ENCODE peak calls at places on chromosomes 5 and 9, in seven cellular contexts. B is epithelial cell of esophagus, R is heart right ventricle, M is choroid plexus epithelial cell, H is Calu3, D is upper lobe of right lung, Z is omental fat pad. A is an unnamed sample.
A peak's percentile ranks its signal among the peaks of the same experiment; 100 is the strongest.

GRCh38 chr5:147519380-147519779 is 9.5 kb upstream of the DPYSL3 start:
- DNase-seq in B (no peak), R (no peak), M (no peak), H (no peak), D (no peak), Z (no peak), A (no peak)

GRCh38 chr9:113556877-113557593 is 93.5 kb downstream of the RGS3 start:
- DNase-seq in B (peak; percentile 27), R (no peak), M (no peak), H (no peak), D (no peak), Z (peak; percentile 13), A (no peak)

GRCh38 chr9:35285731-35286130 is 123.9 kb downstream of the UNC13B start:
- DNase-seq in B (no peak), R (no peak), M (peak; percentile 54), H (no peak), D (no peak), Z (no peak), A (no peak)

GRCh38 chr9:25542319-25542718 is 135.9 kb downstream of the TUSC1 start:
- DNase-seq in B (no peak), R (no peak), M (no peak), H (no peak), D (no peak), Z (no peak), A (no peak)

GRCh38 chr9:137316012-137316981 is 14.2 kb upstream of the NRARP start:
- DNase-seq in B (peak; percentile 76), R (peak; percentile 77), M (no peak), H (peak; percentile 60), D (peak; percentile 70), Z (peak; percentile 23), A (peak; percentile 94)

GRCh38 chr9:20292002-20292401 is 330.3 kb downstream of the MLLT3 start:
- DNase-seq in B (peak; percentile 34), R (no peak), M (peak; percentile 46), H (no peak), D (no peak), Z (no peak), A (no peak)

GRCh38 chr5:59095480-59095879 is 512.6 kb downstream of the RAB3C start:
- DNase-seq in B (peak; percentile 10), R (no peak), M (peak; percentile 85), H (no peak), D (no peak), Z (no peak), A (no peak)

GRCh38 chr5:78243639-78244038 is 50.9 kb downstream of the AP3B1 start:
- DNase-seq in B (no peak), R (no peak), M (peak; percentile 67), H (no peak), D (no peak), Z (no peak), A (no peak)

GRCh38 chr9:91905958-91906585 is 44.0 kb downstream of the ROR2 start:
- DNase-seq in B (no peak), R (peak; percentile 8), M (no peak), H (peak; percentile 6), D (no peak), Z (no peak), A (peak; percentile 54)

GRCh38 chr5:119071573-119071874 is 637 bp downstream of the DMXL1 start:
- DNase-seq in B (no peak), R (no peak), M (peak; percentile 13), H (no peak), D (no peak), Z (no peak), A (no peak)

GRCh38 chr5:150081541-150082283 is 4.6 kb downstream of the CSF1R start:
- DNase-seq in B (no peak), R (peak; percentile 72), M (no peak), H (no peak), D (peak; percentile 91), Z (no peak), A (peak; percentile 85)

GRCh38 chr5:119323630-119324000 is 32.2 kb upstream of the TNFAIP8 start:
- DNase-seq in B (peak; percentile 95), R (no peak), M (peak; percentile 58), H (no peak), D (no peak), Z (no peak), A (no peak)

GRCh38 chr9:113269355-113269754 is 6.0 kb downstream of the CDC26 start:
- DNase-seq in B (no peak), R (no peak), M (no peak), H (no peak), D (no peak), Z (no peak), A (no peak)

GRCh38 chr5:148998174-148998797 is 64.6 kb downstream of the SH3TC2 start:
- DNase-seq in B (peak; percentile 86), R (peak; percentile 49), M (peak; percentile 82), H (peak; percentile 76), D (no peak), Z (no peak), A (peak; percentile 33)

GRCh38 chr5:27434335-27434734 is 395.9 kb upstream of the CDH9 start:
- DNase-seq in B (peak; percentile 77), R (no peak), M (no peak), H (no peak), D (no peak), Z (no peak), A (no peak)

GRCh38 chr5:149348463-149348862 is 3.2 kb downstream of the GRPEL2 start:
- DNase-seq in B (no peak), R (no peak), M (no peak), H (no peak), D (no peak), Z (no peak), A (no peak)

GRCh38 chr9:95954940-95955339 is 79.4 kb downstream of the ERCC6L2 start:
- DNase-seq in B (no peak), R (no peak), M (no peak), H (no peak), D (no peak), Z (no peak), A (no peak)

GRCh38 chr5:125235995-125236394 is 489.6 kb upstream of the ZNF608 start:
- DNase-seq in B (no peak), R (no peak), M (no peak), H (no peak), D (no peak), Z (no peak), A (no peak)

GRCh38 chr9:83937861-83938455 is 16.7 kb upstream of the KIF27 start:
- DNase-seq in B (peak; percentile 76), R (peak; percentile 13), M (peak; percentile 81), H (peak; percentile 28), D (no peak), Z (no peak), A (peak; percentile 57)

GRCh38 chr5:146717951-146718350 is 160.6 kb downstream of the PPP2R2B start:
- DNase-seq in B (no peak), R (no peak), M (no peak), H (no peak), D (no peak), Z (no peak), A (no peak)

GRCh38 chr5:111820072-111820471 is 63.1 kb upstream of the NREP start:
- DNase-seq in B (no peak), R (no peak), M (peak; percentile 38), H (no peak), D (no peak), Z (no peak), A (no peak)

DNA sequence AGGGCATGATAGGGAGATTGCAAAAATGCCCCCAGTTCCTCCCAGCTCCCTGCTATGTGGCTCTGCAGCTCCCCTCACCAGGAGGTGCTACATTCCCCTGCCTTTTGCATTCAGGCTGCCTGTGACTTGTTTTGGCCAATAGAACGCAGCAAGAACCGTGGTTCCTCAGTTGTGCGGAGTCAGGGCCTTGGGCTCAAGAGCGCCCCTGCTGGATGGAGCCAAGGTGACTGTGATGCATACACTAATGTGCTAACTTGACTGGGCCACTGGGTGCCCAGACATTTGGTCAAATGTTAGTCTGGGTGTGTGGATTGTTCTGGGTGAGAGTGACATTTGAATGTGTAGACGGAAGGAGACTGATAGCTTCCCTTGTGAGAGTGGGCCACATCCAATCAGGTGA is 123.3 kb upstream of the MVB12B start:
- DNase-seq in B (no peak), R (no peak), M (no peak), H (no peak), D (no peak), Z (no peak), A (no peak)
- TF ChIP-seq CTCF in B (no peak), R (no peak), M (peak; percentile 17), H (no peak), D (no peak), Z (no peak), A (no peak)

DNA sequence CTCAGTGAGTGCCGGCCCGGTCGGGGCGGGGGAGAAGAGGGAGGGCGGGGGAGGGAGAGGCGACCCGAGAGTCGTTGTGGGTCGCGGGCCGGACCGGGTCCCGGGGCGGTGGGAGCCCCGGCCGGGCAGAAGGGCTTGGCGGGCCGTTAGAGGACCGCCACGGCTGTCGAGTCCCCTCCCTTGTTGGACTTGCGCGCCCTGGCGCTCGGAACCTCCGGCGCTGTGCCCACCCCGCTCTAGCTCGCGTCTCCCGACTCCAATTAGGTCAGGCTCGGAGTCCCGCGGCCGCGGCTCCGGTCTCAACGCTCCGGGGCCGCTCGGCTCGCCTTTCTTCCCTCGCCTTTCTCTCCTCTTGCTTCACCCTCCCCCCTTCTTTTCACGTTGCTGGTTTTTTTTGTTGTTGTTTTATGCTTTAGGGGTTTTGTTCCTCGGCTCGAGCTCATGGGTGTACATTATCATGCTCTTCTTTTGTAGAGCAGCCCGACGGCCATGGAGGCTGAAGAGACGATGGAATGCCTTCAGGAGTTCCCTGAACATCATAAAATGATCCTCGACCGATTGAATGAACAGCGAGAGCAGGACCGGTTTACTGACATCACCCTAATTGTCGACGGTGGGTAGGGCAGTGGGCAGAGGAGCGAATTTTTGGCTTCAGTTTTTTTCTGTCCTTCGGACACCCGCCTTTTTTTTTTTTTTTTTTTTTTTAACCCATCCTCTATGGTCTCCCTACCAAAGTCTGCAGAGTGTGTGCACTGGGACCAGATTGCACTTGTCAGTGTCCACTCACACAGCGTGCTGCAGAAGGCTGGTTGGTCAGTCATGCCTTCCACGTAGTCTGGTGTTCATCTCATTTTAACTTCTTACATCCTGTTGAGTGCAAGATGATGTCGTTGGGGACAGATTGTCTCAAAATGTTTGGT is 1.1 kb downstream of the ZNF131 start:
- DNase-seq in B (peak; percentile 50), R (no peak), M (peak; percentile 71), H (peak; percentile 6), D (no peak), Z (no peak), A (peak; percentile 41)
- TF ChIP-seq CTCF in B (no peak), R (no peak), M (no peak), H (no peak), D (no peak), Z (no peak), A (no peak)

GRCh38 chr5:152514827-152515397 is 109.8 kb upstream of the NMUR2 start:
- DNase-seq in B (peak; percentile 23), R (no peak), M (peak; percentile 55), H (peak; percentile 36), D (no peak), Z (no peak), A (no peak)
- TF ChIP-seq CTCF in B (peak; percentile 46), R (peak; percentile 37), M (peak; percentile 52), H (no peak), D (peak; percentile 47), Z (no peak), A (no peak)

DNA sequence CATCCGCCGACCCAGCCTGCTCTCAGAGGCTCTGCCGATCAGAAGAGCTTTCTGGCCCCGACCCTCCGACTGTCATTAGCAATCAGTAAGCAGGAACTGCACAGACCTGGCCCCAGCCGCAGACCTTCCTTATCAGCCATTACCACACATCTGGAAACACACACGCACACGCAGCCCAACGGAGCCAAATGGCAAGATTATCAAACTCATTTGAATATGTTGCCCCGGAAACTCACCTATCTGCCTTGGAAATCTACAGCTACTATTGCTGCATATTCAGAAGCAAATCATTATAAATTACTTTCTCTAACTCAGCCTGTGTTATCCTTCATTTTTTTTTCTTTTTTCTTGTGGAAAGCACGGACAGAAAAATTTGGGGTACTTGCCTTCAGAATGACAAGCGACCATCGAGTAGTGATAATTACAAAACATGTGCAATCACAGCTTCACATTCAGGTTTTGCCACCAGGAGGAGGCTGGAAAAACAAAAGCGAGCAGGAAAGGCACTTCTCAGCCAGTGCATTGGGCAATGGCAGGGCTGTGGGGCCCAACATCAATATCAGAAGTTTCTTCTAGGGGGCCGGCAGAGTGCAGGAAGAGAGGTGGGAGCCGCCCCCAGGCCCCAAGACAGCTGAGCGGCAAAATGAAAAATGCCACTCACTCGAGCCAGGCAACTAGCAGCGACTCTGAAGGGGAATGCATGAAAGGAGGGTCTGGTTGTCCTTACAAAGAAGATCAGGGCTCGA is 122.3 kb downstream of the VAV2 start:
- DNase-seq in B (no peak), R (no peak), M (no peak), H (no peak), D (no peak), Z (no peak), A (no peak)
- TF ChIP-seq CTCF in B (no peak), R (no peak), M (peak; percentile 30), H (no peak), D (no peak), Z (no peak), A (no peak)